ENCODE peak calls at places on chromosomes 7 and 10, in ten cellular contexts. A, P, T, S, G, E, C, J, H and Y are unnamed samples.

GRCh38 chr7:116653204-116653603 is 18.8 kb upstream of the MET start:
- DNase-seq in E (no peak), P (no peak), T (no peak), A (no peak), C (no peak), H (peak), S (peak), J (no peak), G (no peak), Y (no peak)

GRCh38 chr10:36676321-36677169 is 448.9 kb upstream of the ANKRD30A start:
- DNase-seq in E (no peak), C (no peak), P (no peak), H (peak), T (no peak), J (no peak), S (no peak), G (no peak), A (no peak), Y (no peak)

GRCh38 chr10:75401569-75402485 is at the start of gene ZNF503:
- DNase-seq in T (peak), H (peak), G (peak), A (peak), S (peak), E (peak), J (no peak), C (peak), P (no peak), Y (peak)

GRCh38 chr10:132468201-132468600 is 69.4 kb upstream of the INPP5A start:
- DNase-seq in G (no peak), P (no peak), A (no peak), H (no peak), J (no peak), S (no peak), E (no peak), T (peak), C (no peak), Y (no peak)

GRCh38 chr7:131164025-131164899 is 163.4 kb upstream of the MKLN1 start:
- DNase-seq in H (peak), C (no peak), E (no peak), G (no peak), P (no peak), T (no peak), J (no peak), S (peak), A (no peak), Y (no peak)

GRCh38 chr7:105413887-105414437 is 25.2 kb upstream of the SRPK2 start:
- DNase-seq in J (no peak), T (no peak), H (peak), G (no peak), P (no peak), S (no peak), E (no peak), A (no peak), C (no peak), Y (no peak)

GRCh38 chr7:107501593-107501992 is 31.7 kb downstream of the GPR22 start:
- DNase-seq in C (no peak), G (no peak), T (no peak), P (peak), S (peak), A (peak), H (peak), E (no peak), J (peak), Y (peak)

GRCh38 chr7:47361746-47362215 is 220.1 kb downstream of the TNS3 start:
- DNase-seq in A (no peak), J (no peak), E (no peak), G (peak), H (peak), P (no peak), C (peak), T (peak), S (no peak), Y (no peak)

GRCh38 chr10:92691591-92692084 is 1.9 kb downstream of the HHEX start:
- DNase-seq in A (no peak), H (no peak), T (peak), P (peak), S (no peak), J (no peak), E (no peak), C (no peak), G (peak), Y (peak)

GRCh38 chr7:143463556-143463955 is 14.1 kb upstream of the TAS2R41 start:
- DNase-seq in H (no peak), E (no peak), C (no peak), A (no peak), G (no peak), P (no peak), T (no peak), S (no peak), J (no peak), Y (no peak)

GRCh38 chr10:26870766-26871165 is 10.0 kb upstream of the ABI1 start:
- DNase-seq in E (no peak), G (no peak), S (no peak), H (no peak), T (no peak), P (no peak), J (no peak), A (no peak), C (no peak), Y (no peak)

GRCh38 chr7:70318511-70318910 is 720.2 kb downstream of the AUTS2 start:
- DNase-seq in T (no peak), E (no peak), A (no peak), J (no peak), H (no peak), C (no peak), G (no peak), S (no peak), P (no peak), Y (no peak)

GRCh38 chr7:105975770-105976428 is 12.8 kb downstream of the CDHR3 start:
- DNase-seq in P (no peak), H (peak), C (no peak), A (no peak), T (no peak), S (no peak), G (no peak), E (no peak), J (no peak), Y (peak)

GRCh38 chr10:31927597-31928530 is 767 bp downstream of the ARHGAP12 start:
- DNase-seq in A (peak), G (peak), H (peak), C (peak), S (peak), J (peak), P (peak), E (no peak), T (peak), Y (peak)

GRCh38 chr10:79185067-79185774 is 116.5 kb downstream of the ZMIZ1 start:
- DNase-seq in H (peak), G (no peak), P (no peak), S (no peak), J (no peak), T (no peak), E (no peak), C (no peak), A (no peak), Y (no peak)

GRCh38 chr10:15719899-15720634 is at the start of gene ITGA8:
- DNase-seq in H (peak), J (no peak), A (peak), E (no peak), S (peak), P (no peak), T (no peak), C (no peak), G (no peak), Y (peak)

GRCh38 chr7:80770675-80771081 is 132.2 kb downstream of the CD36 start:
- DNase-seq in T (no peak), H (no peak), C (no peak), P (no peak), A (no peak), S (peak), E (no peak), G (no peak), J (no peak), Y (no peak)

GRCh38 chr10:53786236-53786635 is 1013.7 kb upstream of the MBL2 start:
- DNase-seq in A (peak), T (no peak), G (no peak), H (no peak), P (peak), J (no peak), S (peak), E (no peak), C (no peak), Y (peak)

GRCh38 chr7:927031-927671 is 27.3 kb downstream of the ADAP1 start:
- DNase-seq in C (peak), A (no peak), T (peak), S (no peak), E (no peak), J (no peak), H (peak), P (no peak), G (peak), Y (no peak)

GRCh38 chr10:123649672-123650071 is 16.5 kb upstream of the GPR26 start:
- DNase-seq in G (no peak), C (peak), E (no peak), P (no peak), J (no peak), S (no peak), A (no peak), T (no peak), H (no peak), Y (peak)

GRCh38 chr7:81743665-81744064 is 26.2 kb downstream of the HGF start:
- DNase-seq in H (no peak), E (no peak), T (no peak), J (no peak), A (no peak), P (no peak), C (no peak), S (no peak), G (no peak), Y (no peak)

GRCh38 chr10:129028425-129028824 is 438.6 kb upstream of the MGMT start:
- DNase-seq in G (no peak), P (no peak), S (no peak), A (no peak), E (no peak), C (no peak), T (no peak), J (no peak), H (no peak), Y (no peak)

GRCh38 chr10:34743804-34744203 is 71.3 kb downstream of the PARD3 start:
- DNase-seq in S (no peak), H (peak), A (no peak), E (peak), G (no peak), T (peak), J (no peak), C (no peak), P (no peak), Y (no peak)

GRCh38 chr10:48526371-48526821 is 78.5 kb downstream of the ARHGAP22 start:
- DNase-seq in A (no peak), C (peak), E (no peak), J (no peak), P (no peak), S (no peak), T (no peak), G (no peak), H (peak), Y (peak)
- H3K4me3 ChIP-seq in A (peak), C (no peak), E (no peak), J (no peak), P (no peak), S (no peak), T (no peak), G (no peak), H (peak), Y (no peak)

GRCh38 chr7:27209933-27210440 is 10.1 kb upstream of the HOXA13 start:
- DNase-seq in C (no peak), G (no peak), J (no peak), E (no peak), H (no peak), A (no peak), P (no peak), S (no peak), T (no peak), Y (no peak)

GRCh38 chr7:27211084-27211446 is 11.2 kb upstream of the HOXA13 start:
- DNase-seq in G (no peak), E (no peak), A (no peak), T (no peak), C (no peak), H (no peak), P (no peak), J (no peak), S (no peak), Y (no peak)

GRCh38 chr7:27208998-27209397 is 9.1 kb upstream of the HOXA13 start:
- DNase-seq in H (no peak), J (no peak), G (no peak), P (no peak), S (no peak), C (no peak), T (no peak), E (no peak), A (no peak), Y (no peak)

GRCh38 chr7:27211694-27212316 is 11.9 kb upstream of the HOXA13 start:
- DNase-seq in G (no peak), J (no peak), H (no peak), S (no peak), P (no peak), A (no peak), T (no peak), C (no peak), E (no peak), Y (no peak)

GRCh38 chr7:27210441-27211083 is 10.7 kb upstream of the HOXA13 start:
- DNase-seq in T (no peak), P (peak), A (peak), G (no peak), H (peak), E (no peak), C (no peak), S (peak), J (no peak), Y (peak)
- H3K4me3 ChIP-seq in T (peak), P (no peak), A (no peak), G (no peak), H (peak), E (peak), C (peak), S (peak), J (no peak), Y (no peak)

GRCh38 chr7:100867040-100867795 is at the start of gene TRIP6:
- DNase-seq in E (peak), H (peak), P (no peak), A (no peak), S (peak), G (peak), C (peak), T (peak), J (peak), Y (peak)
- H3K4me3 ChIP-seq in E (peak), H (peak), P (no peak), A (no peak), S (peak), G (peak), C (peak), T (peak), J (peak), Y (peak)

GRCh38 chr10:102299873-102300272 is 54.5 kb downstream of the GBF1 start:
- DNase-seq in A (no peak), P (no peak), J (no peak), C (no peak), E (no peak), S (no peak), T (no peak), H (peak), G (no peak), Y (no peak)
- H3K4me3 ChIP-seq in A (no peak), P (no peak), J (peak), C (no peak), E (peak), S (no peak), T (no peak), H (peak), G (no peak), Y (no peak)

DNA sequence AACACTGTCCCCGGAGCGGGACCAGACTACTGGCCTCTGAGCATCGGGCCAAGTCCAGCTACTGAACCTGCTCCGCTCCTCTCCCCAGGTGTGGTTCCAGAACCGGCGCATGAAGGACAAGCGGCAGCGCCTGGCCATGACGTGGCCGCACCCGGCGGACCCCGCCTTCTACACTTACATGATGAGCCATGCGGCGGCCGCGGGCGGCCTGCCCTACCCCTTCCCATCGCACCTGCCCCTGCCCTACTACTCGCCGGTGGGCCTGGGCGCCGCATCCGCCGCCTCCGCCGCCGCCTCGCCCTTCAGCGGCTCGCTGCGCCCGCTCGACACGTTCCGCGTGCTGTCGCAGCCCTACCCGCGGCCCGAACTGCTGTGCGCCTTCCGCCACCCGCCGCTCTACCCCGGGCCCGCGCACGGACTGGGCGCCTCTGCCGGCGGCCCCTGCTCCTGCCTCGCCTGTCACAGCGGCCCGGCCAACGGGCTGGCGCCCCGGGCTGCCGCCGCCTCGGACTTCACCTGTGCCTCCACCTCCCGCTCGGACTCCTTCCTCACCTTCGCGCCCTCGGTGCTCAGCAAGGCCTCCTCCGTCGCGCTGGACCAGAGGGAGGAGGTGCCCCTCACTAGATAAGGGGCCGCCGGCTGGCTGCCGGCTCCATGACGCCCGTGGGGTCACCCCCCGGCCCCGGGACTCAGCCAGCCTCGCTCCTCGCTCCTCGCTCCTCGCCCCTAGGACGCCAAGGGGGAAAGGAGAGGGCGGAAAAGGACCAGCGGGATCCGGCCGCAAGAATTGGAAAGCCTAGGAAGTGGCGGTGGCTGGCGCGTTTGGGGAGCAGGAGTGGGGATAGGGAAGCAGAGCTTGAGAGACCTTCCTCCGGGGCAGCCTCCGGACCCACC is 3.4 kb downstream of the EVX1 start:
- DNase-seq in G (no peak), C (no peak), H (peak), A (no peak), T (no peak), E (no peak), S (no peak), P (no peak), J (no peak), Y (peak)
- H3K4me3 ChIP-seq in G (no peak), C (peak), H (peak), A (no peak), T (peak), E (peak), S (no peak), P (no peak), J (no peak), Y (no peak)

GRCh38 chr10:121865554-121865953 is 62.3 kb downstream of the ATE1 start:
- DNase-seq in P (no peak), E (no peak), A (no peak), J (no peak), S (no peak), C (no peak), H (no peak), G (no peak), T (no peak), Y (no peak)
- H3K4me3 ChIP-seq in P (no peak), E (no peak), A (no peak), J (no peak), S (no peak), C (no peak), H (no peak), G (no peak), T (no peak), Y (no peak)

GRCh38 chr7:152030561-152030960 is 5.1 kb downstream of the GALNT11 start:
- DNase-seq in J (no peak), E (no peak), S (no peak), G (no peak), T (no peak), A (no peak), P (no peak), C (no peak), H (no peak), Y (no peak)
- H3K4me3 ChIP-seq in J (no peak), E (no peak), S (no peak), G (no peak), T (no peak), A (no peak), P (no peak), C (no peak), H (no peak), Y (no peak)

DNA sequence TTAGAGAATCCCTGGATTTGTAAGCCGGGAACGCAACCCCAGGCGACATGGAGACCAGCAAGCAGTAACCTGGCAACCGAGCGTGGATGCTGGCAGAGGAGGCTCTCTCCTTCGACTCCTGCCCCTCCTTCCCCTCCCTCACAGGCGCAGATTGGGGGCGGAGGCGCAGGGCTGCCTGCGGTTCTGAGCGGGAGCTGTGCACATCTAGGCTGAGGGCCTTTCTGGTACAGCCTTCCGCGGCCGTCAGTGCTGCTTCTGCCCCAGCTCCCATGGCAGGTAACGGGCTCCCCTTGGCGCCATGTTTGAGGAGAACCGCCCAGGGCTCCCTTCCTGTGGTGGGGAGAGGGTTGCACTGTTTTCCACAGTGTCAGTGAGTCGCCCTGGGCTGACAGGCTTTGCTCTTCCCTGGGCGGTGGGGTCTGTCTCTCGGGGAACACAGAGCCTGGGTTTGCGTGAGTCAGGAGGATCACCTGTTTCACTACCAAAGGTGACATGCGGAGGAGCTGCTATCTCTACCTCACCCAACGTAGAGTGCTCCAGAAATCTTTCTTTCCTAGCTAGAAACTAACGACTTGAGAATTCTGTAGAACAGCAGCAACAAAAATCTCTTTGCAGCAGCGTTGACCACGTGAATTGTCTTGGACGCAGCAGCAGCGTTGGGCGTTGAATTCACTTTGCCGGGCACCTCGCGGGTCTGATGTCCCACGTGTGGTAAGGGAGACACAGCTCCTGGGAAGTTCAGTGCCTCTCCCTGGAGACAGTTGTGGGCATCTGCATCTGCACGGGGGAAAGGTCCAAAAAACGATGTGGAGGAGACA is 154.8 kb upstream of the COBL start:
- DNase-seq in S (no peak), G (no peak), C (no peak), E (no peak), A (no peak), T (no peak), J (no peak), P (no peak), H (no peak), Y (peak)
- H3K4me3 ChIP-seq in S (no peak), G (no peak), C (peak), E (no peak), A (no peak), T (peak), J (no peak), P (no peak), H (no peak), Y (no peak)

GRCh38 chr7:4818000-4818794 is 42.8 kb downstream of the AP5Z1 start:
- DNase-seq in H (no peak), G (no peak), P (no peak), A (no peak), J (no peak), E (no peak), T (no peak), S (no peak), C (no peak), Y (no peak)

GRCh38 chr7:4823442-4824119 is 38.2 kb downstream of the PAPOLB start:
- DNase-seq in T (no peak), C (peak), P (no peak), G (no peak), H (no peak), E (no peak), A (no peak), J (no peak), S (no peak), Y (no peak)

GRCh38 chr7:4819450-4820404 is 42.1 kb downstream of the PAPOLB start:
- DNase-seq in H (no peak), A (no peak), G (no peak), P (no peak), C (peak), E (no peak), J (no peak), S (no peak), T (peak), Y (no peak)

GRCh38 chr7:4820405-4820967 is 41.3 kb downstream of the PAPOLB start:
- DNase-seq in G (no peak), H (no peak), C (no peak), J (no peak), E (no peak), S (no peak), A (no peak), P (no peak), T (no peak), Y (no peak)

DNA sequence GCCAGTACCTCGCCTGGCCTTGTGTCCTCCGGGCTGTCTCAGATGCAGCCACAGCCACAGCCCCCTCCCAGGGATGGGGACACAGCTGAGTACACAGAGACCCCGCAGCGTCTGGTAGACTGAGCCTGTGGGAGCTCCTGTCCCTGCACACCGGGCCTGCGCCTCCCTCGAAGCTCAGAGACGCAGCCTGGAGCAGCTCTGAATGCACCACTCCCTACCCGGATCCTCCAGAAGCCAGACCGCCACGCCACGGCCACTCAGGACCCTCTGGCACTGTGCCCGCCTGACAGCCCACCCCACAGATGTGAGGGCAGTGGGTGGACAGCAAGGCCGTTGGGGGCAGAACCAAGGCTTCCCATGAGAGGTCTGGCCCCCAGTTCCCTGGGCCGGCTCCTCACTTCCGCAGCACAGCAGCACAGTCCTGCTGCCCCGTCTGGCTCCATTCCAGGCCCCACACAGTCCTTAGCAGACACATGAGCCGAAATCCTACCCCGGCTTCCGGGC is 40.8 kb downstream of the PAPOLB start:
- DNase-seq in G (no peak), P (no peak), T (no peak), E (no peak), J (no peak), C (no peak), S (no peak), A (no peak), H (no peak), Y (no peak)
- H3K4me3 ChIP-seq in G (no peak), P (no peak), T (no peak), E (no peak), J (no peak), C (no peak), S (no peak), A (no peak), H (no peak), Y (no peak)